ENCODE peak calls at places on chromosomes 11 and 22, in four cellular contexts. P, J, C and H are unnamed samples.

GRCh38 chr11:72139500-72139899 is 4.0 kb downstream of the FOLR3 start:
- DNase-seq in C (no peak), J (no peak), P (no peak), H (no peak)

GRCh38 chr11:67024410-67024809 is 1.5 kb downstream of the SYT12 start:
- DNase-seq in J (no peak), C (no peak), P (no peak), H (no peak)

GRCh38 chr11:33797879-33798278 is 23.6 kb upstream of the FBXO3 start:
- DNase-seq in P (no peak), J (no peak), C (no peak), H (no peak)

GRCh38 chr11:93545566-93545965 is 2.4 kb upstream of the SMCO4 start:
- DNase-seq in J (no peak), C (no peak), P (no peak), H (no peak)

GRCh38 chr11:57514538-57515331 is 767 bp downstream of the SLC43A1 start:
- DNase-seq in C (no peak), P (peak), J (peak), H (no peak)

GRCh38 chr11:130076774-130077481 is 7.2 kb downstream of the APLP2 start:
- DNase-seq in J (no peak), C (no peak), P (no peak), H (no peak)

GRCh38 chr11:122101625-122102291 is 14.3 kb downstream of the BLID start:
- DNase-seq in J (peak), C (no peak), P (peak), H (peak)

GRCh38 chr22:20459152-20459542 is 21.5 kb upstream of the SCARF2 start:
- DNase-seq in C (no peak), P (no peak), J (no peak), H (no peak)

GRCh38 chr22:36239401-36240171 is at the start of gene APOL2:
- DNase-seq in P (peak), J (peak), C (peak), H (peak)

GRCh38 chr22:39221999-39222686 is 22.6 kb downstream of the PDGFB start:
- DNase-seq in P (no peak), C (no peak), J (no peak), H (no peak)

GRCh38 chr22:45678961-45679912 is 7.6 kb downstream of the ATXN10 start:
- DNase-seq in C (no peak), J (no peak), P (peak), H (peak)

GRCh38 chr11:72844356-72844755 is 30.1 kb downstream of the ATG16L2 start:
- DNase-seq in C (no peak), P (no peak), J (no peak), H (no peak)

GRCh38 chr11:1673841-1674193 is 23.2 kb upstream of the KRTAP5-6 start:
- DNase-seq in P (no peak), J (no peak), C (no peak), H (no peak)

GRCh38 chr11:92382311-92382710 is 157.7 kb downstream of the FAT3 start:
- DNase-seq in J (no peak), P (no peak), C (no peak), H (no peak)

DNA sequence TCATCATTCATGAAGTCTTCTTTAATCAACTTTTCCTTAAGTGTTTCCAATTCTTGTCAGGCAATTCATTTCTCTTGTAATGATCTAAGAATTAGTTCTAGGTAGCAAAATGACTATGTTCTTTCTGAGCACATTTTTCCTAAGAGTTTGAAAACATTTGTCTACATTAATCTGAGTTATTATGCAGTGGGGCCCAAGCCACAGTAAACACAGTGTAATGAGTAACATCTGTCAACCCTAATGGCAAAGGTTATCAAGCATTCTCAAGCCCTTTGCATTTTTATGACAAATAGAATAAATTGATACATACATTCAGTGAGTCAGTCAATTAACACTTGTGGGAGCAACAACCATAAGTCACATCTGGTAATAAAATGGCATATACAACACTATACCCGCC is 106.7 kb upstream of the ZC3H12C start:
- DNase-seq in J (no peak), C (no peak), P (no peak), H (no peak)
- TF ChIP-seq CTCF in J (no peak), C (no peak), P (no peak), H (no peak)

GRCh38 chr11:50423208-50423607 is 390.5 kb downstream of the OR4C45 start:
- DNase-seq in P (no peak), C (no peak), J (no peak), H (no peak)
- TF ChIP-seq CTCF in P (no peak), C (no peak), J (no peak), H (peak)

DNA sequence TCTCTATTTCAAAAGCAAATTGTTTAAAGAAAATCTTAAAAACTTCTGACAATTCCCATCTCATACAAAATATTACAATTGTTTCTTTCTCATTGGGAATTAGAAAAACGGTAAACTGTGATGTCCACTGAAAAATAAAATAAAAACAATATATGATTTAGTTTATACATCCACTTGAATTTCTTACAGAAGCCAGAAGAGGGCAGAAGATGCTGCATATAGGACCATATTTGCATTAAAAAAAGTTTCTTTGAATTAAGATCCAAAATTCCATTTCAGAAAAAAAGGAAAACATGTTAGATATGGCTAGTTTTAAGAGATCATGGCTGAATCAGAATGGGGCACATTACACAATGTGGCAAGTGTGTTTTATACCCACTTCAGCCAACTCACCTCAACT is 39.3 kb upstream of the LRRC4C start:
- DNase-seq in C (no peak), P (peak), J (no peak), H (peak)
- TF ChIP-seq CTCF in C (peak), P (no peak), J (peak), H (peak)

GRCh38 chr11:82682003-82682751 is 51.5 kb downstream of the FAM181B start:
- DNase-seq in C (peak), J (no peak), P (peak), H (peak)
- TF ChIP-seq CTCF in C (peak), J (peak), P (peak), H (peak)

DNA sequence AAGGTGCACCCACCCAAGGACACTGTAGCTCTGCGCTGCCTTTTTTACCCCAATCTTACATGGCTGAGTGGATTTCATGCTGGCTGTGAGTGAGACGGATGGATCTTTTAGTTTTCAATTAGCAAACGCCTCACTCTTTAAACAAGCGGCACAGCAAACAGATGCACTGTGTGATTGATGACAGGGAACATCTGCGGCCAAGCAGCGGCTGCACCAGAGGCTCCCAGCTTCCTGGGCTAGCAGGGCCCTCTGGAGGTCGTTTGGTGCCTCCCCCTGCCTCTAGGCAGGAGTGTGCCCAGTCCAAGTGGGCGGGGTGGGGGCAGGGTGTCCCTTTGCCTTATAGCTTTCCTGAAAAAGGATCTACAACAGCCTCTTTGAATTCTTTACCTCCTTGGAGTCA is 2.1 kb upstream of the DRD2 start:
- DNase-seq in J (no peak), C (no peak), P (no peak), H (no peak)
- TF ChIP-seq CTCF in J (no peak), C (no peak), P (no peak), H (no peak)

DNA sequence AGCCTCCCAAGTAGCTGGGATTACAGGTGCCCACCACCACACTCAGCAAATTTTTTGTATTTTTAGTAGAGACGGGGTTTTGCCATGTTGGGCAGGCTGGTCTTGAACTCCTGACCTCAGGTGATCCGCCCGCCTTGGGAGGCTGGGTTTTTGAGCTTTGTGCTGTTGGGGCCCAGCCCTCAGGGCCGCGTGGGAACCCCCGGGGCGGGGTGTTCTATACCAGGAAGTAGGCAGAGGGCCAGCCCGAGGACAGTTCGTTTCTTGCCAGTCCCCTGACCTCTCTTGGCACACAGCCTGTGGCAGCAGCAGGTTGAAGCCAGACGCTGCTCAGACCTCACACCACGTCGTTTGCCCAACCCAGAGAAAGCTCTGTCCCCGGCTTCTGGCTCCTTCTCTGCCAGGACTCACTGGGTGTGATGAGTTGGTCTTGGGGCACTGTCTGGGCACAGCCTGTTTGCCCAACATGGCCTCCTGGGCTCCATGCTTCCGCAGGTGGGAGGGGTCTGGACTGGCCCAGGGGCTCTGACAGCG is 24.9 kb upstream of the CHKA start:
- DNase-seq in P (no peak), J (peak), C (no peak), H (no peak)
- TF ChIP-seq CTCF in P (no peak), J (no peak), C (no peak), H (no peak)

GRCh38 chr11:88597387-88597786 is 259.9 kb upstream of the CTSC start:
- DNase-seq in C (no peak), J (no peak), P (no peak), H (no peak)
- TF ChIP-seq CTCF in C (no peak), J (no peak), P (no peak), H (no peak)